ENCODE peak calls at places on chromosome 14, in eight cellular contexts. V, G, S, R, H, M, Y and D are unnamed samples.

GRCh38 chr14:32623300-32624093 is 294.4 kb downstream of the AKAP6 start:
- DNase-seq in R (no peak), S (no peak), V (no peak), M (no peak), H (peak), G (no peak), Y (no peak), D (no peak)

GRCh38 chr14:88281447-88281846 is 41.6 kb downstream of the KCNK10 start:
- DNase-seq in G (no peak), V (no peak), R (no peak), Y (no peak), H (no peak), S (no peak), M (no peak), D (no peak)

GRCh38 chr14:30069536-30069935 is 141.9 kb upstream of the PRKD1 start:
- DNase-seq in M (no peak), R (no peak), H (no peak), S (no peak), V (no peak), Y (no peak), G (no peak), D (no peak)

GRCh38 chr14:23085458-23085857 is 9.5 kb downstream of the ACIN1 start:
- DNase-seq in R (no peak), V (no peak), G (no peak), S (no peak), H (no peak), Y (no peak), M (no peak), D (no peak)

GRCh38 chr14:106208794-106209193 is 682.4 kb downstream of the TMEM121 start:
- DNase-seq in R (no peak), Y (no peak), S (no peak), M (no peak), G (no peak), V (no peak), H (no peak), D (no peak)

GRCh38 chr14:101557811-101558738 is 3.2 kb upstream of the DIO3 start:
- DNase-seq in M (no peak), R (no peak), G (no peak), H (no peak), S (no peak), V (no peak), Y (peak), D (no peak)

GRCh38 chr14:59829941-59830734 is 40.4 kb downstream of the RTN1 start:
- DNase-seq in R (no peak), V (no peak), S (no peak), G (no peak), H (no peak), Y (peak), M (no peak), D (no peak)

GRCh38 chr14:22276913-22277816 is 311.9 kb downstream of the DAD1 start:
- DNase-seq in S (no peak), R (peak), G (no peak), M (no peak), Y (peak), V (no peak), H (peak), D (no peak)

GRCh38 chr14:38731962-38732361 is 371.1 kb downstream of the SEC23A start:
- DNase-seq in G (no peak), S (no peak), Y (no peak), R (no peak), M (no peak), V (no peak), H (no peak), D (no peak)

GRCh38 chr14:93765970-93766369 is 22.3 kb downstream of the PRIMA1 start:
- DNase-seq in V (no peak), S (no peak), M (no peak), Y (no peak), R (no peak), H (no peak), G (no peak), D (no peak)

GRCh38 chr14:78157855-78158436 is 12.2 kb upstream of the NRXN3 start:
- DNase-seq in G (no peak), Y (peak), R (no peak), H (peak), V (no peak), S (no peak), M (no peak), D (no peak)

GRCh38 chr14:91636604-91637003 is 95.3 kb downstream of the CATSPERB start:
- DNase-seq in R (no peak), G (no peak), M (no peak), S (no peak), V (no peak), Y (no peak), H (no peak), D (no peak)